ENCODE peak calls at places on chromosomes 13 and 19, in seven cellular contexts. M is activated CD4-positive, alpha-beta T cell treated with anti-CD3 and anti-CD28 coated beads, Interleukin-2, amount 50 U/mL, for 48 hours; G is HTR-8/SVneo; C is iris pigment epithelial cell; N is left ventricle myocardium superior; K is stimulated activated CD8-positive, alpha-beta memory T cell treated with anti-CD3 and anti-CD28 coated beads, Interleukin-7, amount 100 ng/mL, for 1 hour; T is NCI-H2029. I is an unnamed sample.

GRCh38 chr19:6232567-6232966 is 47.2 kb downstream of the MLLT1 start:
- DNase-seq in M (no peak), G (peak), C (peak), N (no peak), K (no peak), T (no peak), I (no peak)

GRCh38 chr13:48303331-48304131 is at the start of gene RB1:
- DNase-seq in M (peak), G (peak), C (peak), N (peak), K (peak), T (peak), I (peak)

GRCh38 chr13:27082325-27082724 is 89.3 kb downstream of the USP12 start:
- DNase-seq in M (no peak), G (no peak), C (peak), N (no peak), K (no peak), T (no peak), I (no peak)

GRCh38 chr13:48808689-48809088 is 155.0 kb downstream of the CYSLTR2 start:
- DNase-seq in M (no peak), G (no peak), C (peak), N (no peak), K (no peak), T (no peak), I (no peak)

GRCh38 chr19:11510444-11510843 is 4.8 kb upstream of the ZNF653 start:
- DNase-seq in M (no peak), G (no peak), C (no peak), N (no peak), K (no peak), T (no peak), I (no peak)

GRCh38 chr19:28883241-28883693 is 329.7 kb downstream of the UQCRFS1 start:
- DNase-seq in M (no peak), G (no peak), C (no peak), N (peak), K (no peak), T (no peak), I (no peak)

GRCh38 chr19:23817519-23817918 is 58.8 kb upstream of the ZNF681 start:
- DNase-seq in M (peak), G (no peak), C (peak), N (peak), K (peak), T (peak), I (no peak)

GRCh38 chr19:48271531-48272151 is 1.8 kb downstream of the ZNF114 start:
- DNase-seq in M (peak), G (no peak), C (peak), N (peak), K (no peak), T (peak), I (peak)

GRCh38 chr13:98022210-98022609 is 68.7 kb downstream of the IPO5 start:
- DNase-seq in M (no peak), G (no peak), C (peak), N (no peak), K (no peak), T (peak), I (no peak)

GRCh38 chr13:106113796-106114195 is 421.7 kb downstream of the EFNB2 start:
- DNase-seq in M (no peak), G (no peak), C (peak), N (no peak), K (no peak), T (no peak), I (no peak)

GRCh38 chr19:7292950-7293794 is 1.0 kb downstream of the INSR start:
- DNase-seq in M (peak), G (no peak), C (no peak), N (peak), K (no peak), T (no peak), I (peak)

GRCh38 chr19:13016245-13016627 is 21.0 kb downstream of the NFIX start:
- DNase-seq in M (no peak), G (no peak), C (no peak), N (no peak), K (no peak), T (no peak), I (no peak)

GRCh38 chr13:27336005-27336673 is 65.5 kb downstream of the RASL11A start:
- DNase-seq in M (no peak), G (no peak), C (peak), N (no peak), K (no peak), T (no peak), I (no peak)

GRCh38 chr19:574658-575526 is 2.5 kb downstream of the BSG start:
- DNase-seq in M (no peak), G (no peak), C (peak), N (peak), K (no peak), T (no peak), I (peak)

GRCh38 chr19:4971424-4971793 is 2.5 kb downstream of the KDM4B start:
- DNase-seq in M (peak), G (no peak), C (no peak), N (peak), K (no peak), T (peak), I (no peak)

GRCh38 chr19:48544856-48545750 is 6.9 kb upstream of the SULT2B1 start:
- DNase-seq in M (no peak), G (no peak), C (no peak), N (no peak), K (no peak), T (no peak), I (no peak)

GRCh38 chr13:66657165-66657895 is 572.8 kb downstream of the PCDH9 start:
- DNase-seq in M (no peak), G (peak), C (peak), N (peak), K (no peak), T (peak), I (peak)